ENCODE peak calls at places on chromosomes 4 and X, in four cellular contexts. T is NT2/D1; F is PC-9; S is CD8-positive, alpha-beta memory T cell. I is an unnamed sample.

GRCh38 chrX:1075156-1075555 is 137.3 kb downstream of the CRLF2 start:
- DNase-seq in T (no peak), F (no peak), S (no peak), I (no peak)

GRCh38 chrX:65035451-65035779 is 59.2 kb upstream of the ZC4H2 start:
- DNase-seq in T (peak; percentile 16), F (no peak), S (no peak), I (peak; percentile 37)

GRCh38 chrX:16459008-16459407 is 190.9 kb upstream of the S100G start:
- DNase-seq in T (no peak), F (no peak), S (no peak), I (no peak)

GRCh38 chr4:102501176-102501634 is at the start of gene NFKB1:
- DNase-seq in T (peak; percentile 20), F (no peak), S (peak; percentile 92), I (no peak)

GRCh38 chr4:122456228-122457106 is at the start of gene IL2:
- DNase-seq in T (no peak), F (no peak), S (no peak), I (no peak)

GRCh38 chr4:104494822-104495559 is at the start of gene CXXC4:
- DNase-seq in T (no peak), F (no peak), S (peak; percentile 47), I (peak; percentile 86)

GRCh38 chr4:187090401-187090800 is 366.7 kb upstream of the FAT1 start:
- DNase-seq in T (no peak), F (no peak), S (no peak), I (no peak)

GRCh38 chr4:23768541-23768940 is 121.3 kb downstream of the PPARGC1A start:
- DNase-seq in T (no peak), F (no peak), S (no peak), I (no peak)

GRCh38 chr4:144594471-144594986 is 51.4 kb upstream of the HHIP start:
- DNase-seq in T (no peak), F (no peak), S (no peak), I (no peak)

GRCh38 chr4:52979821-52980590 is 117.9 kb downstream of the RASL11B start:
- DNase-seq in T (no peak), F (no peak), S (no peak), I (no peak)

GRCh38 chr4:164779811-164780216 is 25.9 kb downstream of the SMIM31 start:
- DNase-seq in T (peak; percentile 35), F (no peak), S (no peak), I (peak; percentile 18)

GRCh38 chr4:169620846-169621228 is 459 bp downstream of the CLCN3 start:
- DNase-seq in T (no peak), F (no peak), S (peak; percentile 58), I (peak; percentile 23)

GRCh38 chrX:107751127-107751526 is 24.5 kb downstream of the TSC22D3 start:
- DNase-seq in T (no peak), F (no peak), S (no peak), I (no peak)

GRCh38 chrX:107747596-107748161 is 27.9 kb downstream of the TSC22D3 start:
- DNase-seq in T (no peak), F (peak; percentile 78), S (no peak), I (no peak)

GRCh38 chrX:107750263-107750662 is 25.3 kb downstream of the TSC22D3 start:
- DNase-seq in T (no peak), F (no peak), S (no peak), I (no peak)

GRCh38 chrX:107752037-107752436 is 23.6 kb downstream of the TSC22D3 start:
- DNase-seq in T (no peak), F (no peak), S (no peak), I (no peak)

GRCh38 chrX:107748490-107748889 is 27.1 kb downstream of the TSC22D3 start:
- DNase-seq in T (no peak), F (no peak), S (no peak), I (no peak)
- H3K4me1 ChIP-seq in T (peaks cover 8% of the 10 kb centered on the region), F (peaks cover 20% of the 10 kb centered on the region), S (peaks cover 3% of the 10 kb centered on the region), I (no peaks in the 10 kb centered on the region)

DNA sequence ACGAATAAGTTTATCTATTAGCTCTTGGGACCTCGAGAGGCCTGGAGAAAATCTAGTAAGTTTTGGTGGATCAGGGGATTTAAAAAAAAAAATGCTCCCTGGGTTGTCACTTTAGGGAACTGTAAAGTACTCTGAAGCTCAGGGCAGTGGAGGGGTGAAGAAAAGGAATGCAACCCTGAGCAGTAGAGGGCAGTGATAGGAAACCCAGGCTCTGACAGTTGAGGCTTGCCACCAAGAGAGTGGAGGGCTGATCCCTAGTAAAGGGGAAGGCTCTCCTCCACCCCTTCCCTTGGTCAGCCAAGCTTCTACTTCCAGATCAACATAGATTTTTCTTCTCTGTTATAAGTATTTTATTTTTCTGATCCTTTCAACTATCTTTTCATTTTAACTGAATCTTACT is 73.1 kb downstream of the FBXO8 start:
- DNase-seq in T (no peak), F (no peak), S (no peak), I (no peak)
- H3K27me3 ChIP-seq in T (peaks cover 37% of the 10 kb centered on the region), F (no peaks in the 10 kb centered on the region), S (peaks cover 45% of the 10 kb centered on the region), I (no peaks in the 10 kb centered on the region)

GRCh38 chr4:158809611-158810486 is 41.0 kb downstream of the FNIP2 start:
- DNase-seq in T (no peak), F (peak; percentile 91), S (no peak), I (no peak)
- H3K4me1 ChIP-seq in T (no peaks in the 10 kb centered on the region), F (peaks cover 45% of the 10 kb centered on the region), S (peaks cover 25% of the 10 kb centered on the region), I (peaks cover 7% of the 10 kb centered on the region)

GRCh38 chr4:7307391-7308099 is 115.2 kb downstream of the SORCS2 start:
- DNase-seq in T (no peak), F (no peak), S (no peak), I (no peak)
- H3K27me3 ChIP-seq in T (no peaks in the 10 kb centered on the region), F (no peaks in the 10 kb centered on the region), S (no peaks in the 10 kb centered on the region), I (no peaks in the 10 kb centered on the region)

DNA sequence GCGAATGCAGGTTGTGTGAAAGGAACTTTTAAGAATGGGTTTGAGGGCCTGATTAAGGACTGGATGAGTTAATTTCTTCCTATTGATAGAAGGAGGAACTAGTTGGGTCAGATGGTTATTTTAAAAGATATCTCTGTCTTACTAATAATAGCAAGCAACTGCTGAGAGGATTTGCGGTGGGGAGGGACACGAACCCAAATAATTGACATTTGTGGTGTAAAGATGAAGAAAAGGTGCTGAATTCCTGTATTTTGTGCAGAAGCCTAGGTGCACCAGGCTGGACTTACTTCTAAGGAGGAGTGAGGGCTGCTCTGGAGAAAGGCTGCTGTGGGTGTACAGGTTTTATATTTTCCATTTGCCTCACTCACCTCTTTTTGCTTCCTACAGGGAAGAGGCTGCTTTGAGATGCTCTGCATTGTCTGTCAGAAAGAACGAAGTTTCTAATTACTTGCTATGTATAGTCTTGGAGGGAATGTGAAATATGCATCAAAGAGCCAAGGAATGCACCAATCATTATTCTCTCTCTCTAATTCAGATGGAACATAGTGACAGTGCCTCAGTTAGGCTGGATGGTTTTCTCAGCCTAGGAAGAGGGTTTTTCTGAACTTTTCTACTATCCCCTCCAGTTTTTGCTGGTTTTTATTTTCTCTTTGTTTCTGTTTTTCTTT is 106.9 kb upstream of the SLC4A4 start:
- DNase-seq in T (no peak), F (no peak), S (no peak), I (no peak)
- H3K4me1 ChIP-seq in T (no peaks in the 10 kb centered on the region), F (no peaks in the 10 kb centered on the region), S (no peaks in the 10 kb centered on the region), I (no peaks in the 10 kb centered on the region)

GRCh38 chrX:68727696-68728095 is 80.2 kb downstream of the STARD8 start:
- DNase-seq in T (no peak), F (no peak), S (no peak), I (no peak)

GRCh38 chrX:68735266-68735665 is 87.8 kb downstream of the STARD8 start:
- DNase-seq in T (no peak), F (no peak), S (no peak), I (no peak)

GRCh38 chrX:68728186-68728585 is 80.7 kb downstream of the STARD8 start:
- DNase-seq in T (no peak), F (no peak), S (no peak), I (no peak)

GRCh38 chrX:68731254-68731653 is 83.8 kb downstream of the STARD8 start:
- DNase-seq in T (no peak), F (no peak), S (no peak), I (no peak)

GRCh38 chrX:68732906-68733493 is 85.5 kb downstream of the STARD8 start:
- DNase-seq in T (peak; percentile 59), F (no peak), S (peak; percentile 62), I (peak; percentile 70)
- H3K27me3 ChIP-seq in T (peaks cover 7% of the 10 kb centered on the region), F (peaks cover 11% of the 10 kb centered on the region), S (no peaks in the 10 kb centered on the region), I (no peaks in the 10 kb centered on the region)